ENCODE peak calls at places on chromosomes 13 and 19, in six cellular contexts. Q, L, R, Y, W and O are unnamed samples.

GRCh38 chr19:34667349-34668076 is 9.4 kb downstream of the SCGB2B2 start:
- DNase-seq in Q (no peak), L (no peak), R (no peak), Y (no peak), W (no peak), O (no peak)

GRCh38 chr19:30122431-30122830 is 180.4 kb downstream of the URI1 start:
- DNase-seq in Q (no peak), L (no peak), R (no peak), Y (no peak), W (no peak), O (no peak)

GRCh38 chr13:79966502-79966901 is 374.4 kb downstream of the SPRY2 start:
- DNase-seq in Q (no peak), L (no peak), R (no peak), Y (no peak), W (no peak), O (no peak)

GRCh38 chr13:93767917-93768422 is 541.4 kb downstream of the GPC6 start:
- DNase-seq in Q (no peak), L (no peak), R (no peak), Y (no peak), W (no peak), O (no peak)

GRCh38 chr19:23461120-23461519 is 65.8 kb upstream of the ZNF91 start:
- DNase-seq in Q (no peak), L (no peak), R (no peak), Y (no peak), W (no peak), O (no peak)

GRCh38 chr19:48708471-48708870 is 11.1 kb downstream of the MAMSTR start:
- DNase-seq in Q (no peak), L (no peak), R (no peak), Y (no peak), W (no peak), O (no peak)

GRCh38 chr13:25111557-25111956 is 15.6 kb downstream of the PABPC3 start:
- DNase-seq in Q (no peak), L (no peak), R (no peak), Y (no peak), W (no peak), O (no peak)

GRCh38 chr19:37342753-37343152 is 28.1 kb upstream of the ZNF527 start:
- DNase-seq in Q (no peak), L (no peak), R (no peak), Y (no peak), W (no peak), O (no peak)

GRCh38 chr13:26062853-26063444 is 11.1 kb upstream of the SHISA2 start:
- DNase-seq in Q (no peak), L (no peak), R (peak), Y (no peak), W (no peak), O (no peak)

GRCh38 chr13:51832471-51833152 is 12.4 kb downstream of the TMEM272 start:
- DNase-seq in Q (no peak), L (no peak), R (no peak), Y (peak), W (no peak), O (peak)

GRCh38 chr13:104773775-104774174 is 1707.6 kb upstream of the SLC10A2 start:
- DNase-seq in Q (no peak), L (no peak), R (no peak), Y (no peak), W (no peak), O (no peak)

GRCh38 chr13:36840718-36841250 is 21.8 kb downstream of the RFXAP start:
- DNase-seq in Q (no peak), L (no peak), R (no peak), Y (no peak), W (no peak), O (no peak)

GRCh38 chr13:79528759-79529191 is 47.8 kb downstream of the NDFIP2 start:
- DNase-seq in Q (no peak), L (no peak), R (no peak), Y (no peak), W (no peak), O (no peak)

GRCh38 chr19:31121501-31121900 is 227.7 kb downstream of the TSHZ3 start:
- DNase-seq in Q (no peak), L (no peak), R (no peak), Y (no peak), W (no peak), O (no peak)

GRCh38 chr13:72932250-72932649 is 126.6 kb upstream of the KLF5 start:
- DNase-seq in Q (no peak), L (no peak), R (no peak), Y (no peak), W (no peak), O (no peak)

GRCh38 chr19:19402656-19403372 is 2.7 kb upstream of the GATAD2A start:
- DNase-seq in Q (peak), L (no peak), R (no peak), Y (no peak), W (no peak), O (no peak)

GRCh38 chr13:77544365-77544764 is 8.9 kb downstream of the SCEL start:
- DNase-seq in Q (no peak), L (no peak), R (peak), Y (no peak), W (peak), O (no peak)

GRCh38 chr19:40223135-40223822 is 3.2 kb downstream of the CCNP start:
- DNase-seq in Q (no peak), L (peak), R (no peak), Y (peak), W (no peak), O (no peak)

GRCh38 chr13:112066624-112067004 is 335 bp upstream of the SOX1 start:
- DNase-seq in Q (peak), L (no peak), R (peak), Y (no peak), W (peak), O (no peak)

GRCh38 chr13:85798999-85799646 is at the start of gene SLITRK6:
- DNase-seq in Q (no peak), L (no peak), R (no peak), Y (no peak), W (no peak), O (no peak)

GRCh38 chr19:47113446-47114348 is at the start of gene ZC3H4:
- DNase-seq in Q (peak), L (peak), R (peak), Y (peak), W (peak), O (peak)

GRCh38 chr19:47111081-47111589 is 2.4 kb downstream of the ZC3H4 start:
- DNase-seq in Q (peak), L (no peak), R (no peak), Y (no peak), W (peak), O (no peak)

GRCh38 chr19:47111682-47112165 is 1.9 kb downstream of the ZC3H4 start:
- DNase-seq in Q (no peak), L (no peak), R (no peak), Y (no peak), W (no peak), O (no peak)

GRCh38 chr19:47112664-47113445 is 721 bp downstream of the ZC3H4 start:
- DNase-seq in Q (peak), L (peak), R (peak), Y (peak), W (peak), O (peak)

GRCh38 chr19:47112166-47112663 is 1.4 kb downstream of the ZC3H4 start:
- DNase-seq in Q (peak), L (peak), R (peak), Y (peak), W (peak), O (no peak)
- TF ChIP-seq CTCF in Q (no peak), L (no peak), R (no peak), Y (no peak), W (no peak), O (no peak)

GRCh38 chr13:30934381-30934780 is 1.9 kb downstream of the TEX26 start:
- DNase-seq in Q (no peak), L (no peak), R (no peak), Y (no peak), W (no peak), O (no peak)
- TF ChIP-seq CTCF in Q (no peak), L (peak), R (no peak), Y (no peak), W (no peak), O (no peak)

GRCh38 chr19:12137541-12137940 is 2.6 kb downstream of the ZNF20 start:
- DNase-seq in Q (no peak), L (no peak), R (no peak), Y (no peak), W (no peak), O (no peak)
- TF ChIP-seq CTCF in Q (peak), L (no peak), R (peak), Y (no peak), W (peak), O (no peak)

DNA sequence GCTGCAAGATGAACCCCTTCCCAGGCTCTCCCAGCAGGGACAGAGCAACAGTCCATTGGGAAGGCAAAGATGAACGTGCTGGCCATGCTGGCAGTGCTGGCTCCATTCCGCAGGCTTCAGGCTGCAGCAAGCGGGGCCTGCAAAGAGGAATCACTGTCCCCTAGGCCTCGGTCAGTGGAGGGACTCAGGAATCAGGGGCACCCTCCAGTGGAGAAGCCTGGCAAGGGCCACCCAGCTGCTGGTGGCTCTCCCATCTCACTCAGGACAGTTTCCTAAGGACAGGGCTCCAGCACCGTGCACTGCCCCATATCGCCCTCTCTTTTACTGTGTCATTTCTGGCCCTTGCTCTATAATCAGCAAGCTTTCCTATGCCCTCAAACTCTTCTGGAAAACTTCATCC is 498.6 kb downstream of the EFNB2 start:
- DNase-seq in Q (no peak), L (no peak), R (no peak), Y (no peak), W (no peak), O (no peak)
- TF ChIP-seq CTCF in Q (no peak), L (no peak), R (no peak), Y (no peak), W (no peak), O (no peak)